ENCODE peak calls at places on chromosomes 1 and 21, in five cellular contexts. O is ovary, J is spleen, W is right lobe of liver, U is vagina. D is an unnamed sample. For H3K4me1, the result is how much of the 10 kb centered on the place peaks cover.

GRCh38 chr1:173865468-173866164 is 2.2 kb downstream of the GAS5 start:
- DNase-seq in J (no peak), U (no peak), W (no peak), O (no peak), D (no peak)

GRCh38 chr1:192809286-192810252 is 730 bp downstream of the RGS2 start:
- DNase-seq in O (peak), J (peak), U (no peak), W (peak), D (no peak)

GRCh38 chr21:46116189-46116845 is 18.4 kb downstream of the COL6A2 start:
- DNase-seq in O (peak), U (no peak), J (peak), W (no peak), D (no peak)

GRCh38 chr1:239662950-239663349 is 276.6 kb downstream of the CHRM3 start:
- DNase-seq in W (no peak), O (no peak), J (no peak), U (no peak), D (no peak)

GRCh38 chr21:32131960-32132359 is 146.9 kb downstream of the MIS18A start:
- DNase-seq in U (no peak), O (no peak), J (no peak), W (no peak), D (peak)

GRCh38 chr1:176205322-176205914 is 1.7 kb downstream of the COP1 start:
- DNase-seq in W (no peak), J (no peak), O (no peak), U (no peak), D (no peak)

GRCh38 chr1:110686188-110686587 is 11.4 kb upstream of the KCNA3 start:
- DNase-seq in O (no peak), U (no peak), J (no peak), W (no peak), D (no peak)

GRCh38 chr1:180544050-180544449 is 14.7 kb upstream of the OVAAL start:
- DNase-seq in O (no peak), J (no peak), W (peak), U (no peak), D (no peak)

GRCh38 chr1:210446479-210446878 is 117.8 kb downstream of the HHAT start:
- DNase-seq in U (no peak), O (no peak), W (no peak), J (peak), D (peak)

GRCh38 chr1:228867093-228867950 is 132.0 kb downstream of the RHOU start:
- DNase-seq in W (no peak), J (no peak), O (no peak), U (no peak), D (no peak)

GRCh38 chr1:19374926-19375325 is 62.8 kb downstream of the SLC66A1 start:
- DNase-seq in U (no peak), J (no peak), W (no peak), O (no peak), D (no peak)

GRCh38 chr1:198316681-198317080 is 159.9 kb downstream of the NEK7 start:
- DNase-seq in W (no peak), O (no peak), U (no peak), J (no peak), D (no peak)

GRCh38 chr1:48611841-48612240 is 139.8 kb upstream of the SPATA6 start:
- DNase-seq in J (no peak), O (no peak), U (no peak), W (no peak), D (no peak)

GRCh38 chr1:5415621-5416020 is 576.6 kb downstream of the NPHP4 start:
- DNase-seq in U (no peak), O (no peak), J (no peak), W (no peak), D (no peak)

GRCh38 chr1:160997323-160998038 is 23.5 kb downstream of the F11R start:
- DNase-seq in U (no peak), W (peak), J (peak), O (peak), D (peak)

GRCh38 chr1:209937996-209938959 is at the start of gene SYT14:
- DNase-seq in J (no peak), W (no peak), U (no peak), O (no peak), D (peak)

GRCh38 chr1:167360120-167360519 is 139.4 kb downstream of the POU2F1 start:
- DNase-seq in U (no peak), O (no peak), W (no peak), J (no peak), D (no peak)

GRCh38 chr1:246790364-246790763 is 66.2 kb downstream of the SCCPDH start:
- DNase-seq in J (no peak), O (no peak), U (no peak), W (no peak), D (no peak)

GRCh38 chr1:95048332-95048731 is 24.4 kb downstream of the ALG14 start:
- DNase-seq in W (no peak), J (no peak), O (no peak), U (no peak), D (no peak)

GRCh38 chr1:169070547-169070946 is 35.9 kb upstream of the ATP1B1 start:
- DNase-seq in W (no peak), U (no peak), O (no peak), J (no peak), D (no peak)

GRCh38 chr1:21509351-21510112 is at the start of gene ALPL:
- DNase-seq in W (no peak), U (no peak), O (no peak), J (peak), D (no peak)

GRCh38 chr1:174976436-174977107 is 23.2 kb upstream of the CACYBP start:
- DNase-seq in W (no peak), U (no peak), J (no peak), O (no peak), D (peak)

GRCh38 chr1:161177112-161177935 is at the start of gene B4GALT3:
- DNase-seq in W (peak), U (no peak), J (peak), O (peak), D (peak)

GRCh38 chr1:15249032-15249601 is 2.1 kb downstream of the FHAD1 start:
- DNase-seq in W (no peak), O (no peak), J (no peak), U (no peak), D (no peak)

GRCh38 chr1:30718636-30719405 is 4.6 kb downstream of the MATN1 start:
- DNase-seq in O (peak), U (peak), W (peak), J (peak), D (peak)
- TF ChIP-seq POLR2A in O (peak), U (peak), W (peak), J (peak), D (peak)

DNA sequence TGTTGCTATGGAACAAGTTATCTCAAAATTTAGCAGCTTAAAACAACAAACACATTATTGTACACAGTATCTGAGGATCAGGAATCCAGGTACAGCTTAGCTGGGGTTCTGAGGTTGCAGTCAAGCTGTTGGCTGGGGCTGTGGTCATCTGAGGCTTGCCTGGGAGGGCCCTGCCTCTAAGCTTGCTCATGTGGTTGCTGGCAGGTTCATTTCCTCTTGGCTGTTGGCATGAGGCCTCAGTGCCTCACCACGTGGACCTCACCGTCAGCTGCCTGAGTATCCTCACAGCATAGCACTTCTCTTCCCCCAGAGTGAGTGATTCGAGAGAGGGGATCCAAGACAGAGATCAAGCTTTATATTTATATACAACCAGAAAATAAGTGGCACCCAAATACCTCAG is 18.6 kb downstream of the NTPCR start:
- DNase-seq in J (no peak), O (no peak), U (no peak), W (no peak), D (no peak)
- H3K4me1 ChIP-seq in J (under half), O (under half), U (under half), W (under half), D (under half)

GRCh38 chr1:149885364-149886111 is 13.8 kb upstream of the BOLA1 start:
- DNase-seq in U (peak), O (peak), W (peak), J (peak), D (peak)
- TF ChIP-seq POLR2A in U (peak), O (peak), W (peak), J (peak), D (peak)

DNA sequence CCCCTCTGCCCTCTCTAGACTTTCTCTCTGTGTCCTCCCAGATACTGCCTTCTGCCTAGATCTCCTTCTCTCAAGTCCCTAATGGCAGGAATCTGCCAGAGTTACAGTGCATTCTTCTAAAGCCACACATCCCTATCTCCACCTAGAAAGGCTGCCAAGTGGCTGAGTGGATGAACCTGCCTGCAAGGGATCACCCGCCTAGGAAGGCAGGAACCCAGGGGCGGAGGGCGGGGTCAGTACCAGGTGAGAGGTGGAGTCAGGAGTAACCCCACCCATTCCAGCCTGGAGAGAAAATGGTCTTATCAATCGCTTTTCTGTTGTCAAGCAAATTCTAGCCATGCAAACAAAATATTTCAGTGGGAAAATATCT is 60.8 kb downstream of the BCAR3 start:
- DNase-seq in J (no peak), W (no peak), U (no peak), O (no peak), D (no peak)
- H3K4me1 ChIP-seq in J (under half), W (under half), U (under half), O (under half), D (under half)

GRCh38 chr21:33551664-33552063 is 8.8 kb downstream of the SON start:
- DNase-seq in J (no peak), W (no peak), U (no peak), O (no peak), D (no peak)

GRCh38 chr21:33554236-33554981 is 11.6 kb downstream of the SON start:
- DNase-seq in W (no peak), J (no peak), O (no peak), U (no peak), D (no peak)

GRCh38 chr21:33552999-33553598 is 10.3 kb downstream of the SON start:
- DNase-seq in J (no peak), U (no peak), W (no peak), O (no peak), D (no peak)

GRCh38 chr21:33550772-33551660 is 8.2 kb downstream of the SON start:
- DNase-seq in W (no peak), J (peak), U (no peak), O (no peak), D (no peak)

GRCh38 chr21:33552093-33552998 is 9.5 kb downstream of the SON start:
- DNase-seq in W (no peak), O (no peak), U (no peak), J (no peak), D (no peak)
- TF ChIP-seq POLR2A in W (no peak), O (no peak), U (no peak), J (no peak), D (no peak)

GRCh38 chr1:226883630-226884029 is 13.2 kb downstream of the PSEN2 start:
- DNase-seq in O (no peak), U (peak), W (no peak), J (peak), D (no peak)
- H3K4me1 ChIP-seq in O (under half), U (under half), W (under half), J (half or more), D (under half)

GRCh38 chr1:201154389-201155165 is at the start of gene TMEM9:
- DNase-seq in J (peak), W (peak), O (peak), U (peak), D (peak)
- TF ChIP-seq POLR2A in J (no peak), W (no peak), O (peak), U (peak), D (no peak)